ENCODE peak calls at places on chromosome 18, in six cellular contexts. P is stomach, M is progenitor cell of endocrine pancreas, L is AG04449, F is epithelial cell of esophagus, N is HFFc6. R is an unnamed sample.

GRCh38 chr18:26729439-26729838 is 136.1 kb downstream of the AQP4 start:
- DNase-seq in P (no peak), M (no peak), L (no peak), F (no peak), N (no peak), R (no peak)

GRCh38 chr18:32576296-32576916 is 105.7 kb upstream of the GAREM1 start:
- DNase-seq in P (no peak), M (no peak), L (no peak), F (peak; percentile 7), N (no peak), R (peak; percentile 14)

GRCh38 chr18:55234366-55235093 is 275.3 kb upstream of the CCDC68 start:
- DNase-seq in P (peak; percentile 84), M (peak; percentile 67), L (peak; percentile 31), F (peak; percentile 85), N (peak; percentile 63), R (peak; percentile 82)

GRCh38 chr18:48319796-48320638 is 89.2 kb downstream of the ZBTB7C start:
- DNase-seq in P (no peak), M (no peak), L (peak; percentile 5), F (peak; percentile 45), N (peak; percentile 38), R (no peak)

GRCh38 chr18:48304906-48305693 is 104.1 kb downstream of the ZBTB7C start:
- DNase-seq in P (peak; percentile 4), M (no peak), L (no peak), F (no peak), N (no peak), R (no peak)

GRCh38 chr18:28999711-29000110 is 822.8 kb upstream of the CDH2 start:
- DNase-seq in P (no peak), M (no peak), L (peak; percentile 73), F (no peak), N (peak; percentile 1), R (no peak)

GRCh38 chr18:3061581-3062416 is 48.9 kb upstream of the LPIN2 start:
- DNase-seq in P (no peak), M (no peak), L (no peak), F (no peak), N (no peak), R (no peak)

GRCh38 chr18:11251891-11252270 is 102.5 kb upstream of the PIEZO2 start:
- DNase-seq in P (no peak), M (no peak), L (no peak), F (no peak), N (no peak), R (peak; percentile 13)

GRCh38 chr18:63155169-63155852 is 164.3 kb downstream of the BCL2 start:
- DNase-seq in P (peak; percentile 76), M (peak; percentile 54), L (no peak), F (peak; percentile 44), N (no peak), R (peak; percentile 71)

GRCh38 chr18:62702259-62702658 is 13.1 kb upstream of the PHLPP1 start:
- DNase-seq in P (no peak), M (no peak), L (no peak), F (no peak), N (no peak), R (no peak)

GRCh38 chr18:22913861-22914260 is 19.3 kb upstream of the RBBP8 start:
- DNase-seq in P (peak; percentile 88), M (peak; percentile 60), L (no peak), F (peak; percentile 99), N (no peak), R (no peak)

GRCh38 chr18:79934311-79935097 is 16.9 kb downstream of the SLC66A2 start:
- DNase-seq in P (no peak), M (no peak), L (no peak), F (no peak), N (no peak), R (no peak)

GRCh38 chr18:37985126-37985525 is 419.5 kb upstream of the CELF4 start:
- DNase-seq in P (no peak), M (no peak), L (no peak), F (no peak), N (no peak), R (no peak)

DNA sequence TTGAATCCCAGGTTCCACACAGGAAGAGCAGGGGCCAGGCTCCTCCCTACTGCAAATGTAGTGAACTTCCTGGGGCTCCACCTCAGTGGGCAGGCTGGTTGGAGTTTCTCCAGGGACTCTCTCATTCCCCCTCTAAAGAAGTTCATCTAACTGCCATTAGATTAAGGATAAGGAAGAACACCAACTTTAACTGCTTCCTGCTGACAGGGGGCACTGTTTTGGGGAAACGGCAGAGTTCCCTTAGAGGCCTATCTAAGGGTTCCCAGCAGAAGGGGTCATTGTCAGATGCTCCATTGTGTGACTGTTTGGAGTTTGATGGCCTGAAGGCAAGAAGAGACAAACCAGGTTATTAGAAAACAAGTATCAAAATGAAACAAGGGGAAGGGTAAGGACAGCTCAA is 2159.7 kb upstream of the PIK3C3 start:
- DNase-seq in P (no peak), M (no peak), L (no peak), F (no peak), N (no peak), R (no peak)
- TF ChIP-seq CTCF in P (no peak), M (no peak), L (no peak), F (no peak), N (peak; percentile 33), R (no peak)

GRCh38 chr18:66124394-66124793 is 373.6 kb downstream of the CDH7 start:
- DNase-seq in P (no peak), M (no peak), L (no peak), F (peak; percentile 2), N (no peak), R (peak; percentile 24)
- TF ChIP-seq CTCF in P (no peak), M (peak; percentile 35), L (no peak), F (no peak), N (no peak), R (no peak)

GRCh38 chr18:42745931-42746330 is 369.6 kb downstream of the RIT2 start:
- DNase-seq in P (no peak), M (no peak), L (no peak), F (no peak), N (no peak), R (no peak)
- TF ChIP-seq CTCF in P (no peak), M (no peak), L (no peak), F (no peak), N (no peak), R (no peak)

DNA sequence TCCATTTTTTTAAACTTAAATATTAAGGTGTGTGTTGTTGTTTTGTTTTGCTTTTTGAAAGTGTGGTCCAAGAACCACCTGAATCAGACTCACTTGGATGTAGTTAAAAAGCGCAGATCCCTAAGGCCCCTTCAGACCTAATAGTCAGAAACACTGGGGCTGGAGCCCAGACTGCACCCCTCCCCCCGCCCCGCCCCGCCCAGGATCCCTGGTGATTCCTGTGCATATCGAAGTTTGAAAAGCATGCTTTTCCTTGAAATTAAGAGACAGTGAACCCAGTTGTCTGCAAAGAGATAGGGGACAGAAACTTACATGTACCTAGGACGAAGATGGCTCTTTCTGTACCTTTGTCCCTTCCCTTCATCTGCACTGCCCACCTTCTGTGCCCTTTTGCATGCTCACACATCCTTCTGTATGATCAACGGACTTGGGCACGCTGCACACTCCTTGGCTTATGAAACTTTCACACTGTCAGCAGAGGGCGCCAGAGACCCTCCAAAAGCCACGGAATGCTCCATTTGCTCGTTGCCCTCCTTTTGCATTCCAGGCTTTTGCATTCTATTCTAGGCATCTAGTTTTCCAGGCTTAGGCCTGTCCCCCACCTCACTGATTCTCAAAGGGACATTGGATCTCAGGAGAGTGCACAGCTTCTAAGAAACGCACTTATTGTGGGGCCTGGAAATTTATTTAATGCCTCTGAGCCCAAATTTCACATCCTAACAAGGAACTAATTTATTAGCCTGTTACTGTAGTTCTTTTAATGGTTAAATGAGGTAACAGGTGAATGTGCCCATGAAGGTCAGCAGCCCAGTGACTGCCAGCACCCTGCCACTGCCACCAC is 32.8 kb upstream of the SLC14A1 start:
- DNase-seq in P (peak; percentile 82), M (peak; percentile 74), L (no peak), F (peak; percentile 78), N (peak; percentile 67), R (peak; percentile 86)
- TF ChIP-seq CTCF in P (no peak), M (peak; percentile 92), L (peak; percentile 89), F (peak; percentile 88), N (peak; percentile 92), R (peak; percentile 90)

GRCh38 chr18:76252880-76253279 is 242.2 kb downstream of the ZNF516 start:
- DNase-seq in P (no peak), M (no peak), L (no peak), F (peak; percentile 19), N (no peak), R (peak; percentile 36)
- TF ChIP-seq CTCF in P (no peak), M (peak; percentile 59), L (peak; percentile 5), F (peak; percentile 46), N (peak; percentile 76), R (peak; percentile 63)

GRCh38 chr18:61605376-61606067 is 272.3 kb downstream of the CDH20 start:
- DNase-seq in P (no peak), M (no peak), L (no peak), F (no peak), N (no peak), R (no peak)

GRCh38 chr18:61606068-61606660 is 272.9 kb downstream of the CDH20 start:
- DNase-seq in P (no peak), M (no peak), L (no peak), F (peak; percentile 41), N (peak; percentile 51), R (no peak)

GRCh38 chr18:61606759-61607158 is 273.5 kb downstream of the CDH20 start:
- DNase-seq in P (peak; percentile 40), M (no peak), L (peak; percentile 71), F (peak; percentile 97), N (peak; percentile 94), R (peak; percentile 95)

GRCh38 chr18:61600422-61600821 is 267.2 kb downstream of the CDH20 start:
- DNase-seq in P (no peak), M (no peak), L (no peak), F (no peak), N (no peak), R (no peak)

DNA sequence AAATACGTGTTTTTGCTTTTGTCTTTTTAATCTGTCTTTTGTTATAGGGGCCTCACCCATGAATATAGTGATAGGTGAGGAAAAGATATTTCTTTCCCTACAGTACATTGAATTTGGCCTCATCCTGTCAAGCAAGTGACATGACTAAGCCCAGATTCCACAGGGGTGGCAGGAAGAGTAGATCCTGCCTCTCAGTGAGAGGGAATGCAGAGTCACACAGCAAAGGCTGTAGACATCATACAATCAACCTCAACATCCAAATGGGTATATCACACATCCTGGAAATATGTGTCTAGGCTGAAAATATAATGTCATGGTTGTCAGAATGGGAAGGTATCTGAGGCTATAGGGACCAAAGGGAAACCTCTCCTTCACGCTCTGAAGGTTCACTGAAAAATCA is 269.6 kb downstream of the CDH20 start:
- DNase-seq in P (no peak), M (no peak), L (no peak), F (peak; percentile 55), N (peak; percentile 52), R (no peak)
- TF ChIP-seq CTCF in P (no peak), M (no peak), L (no peak), F (no peak), N (no peak), R (no peak)